ENCODE peak calls at places on chromosome 19, in eight cellular contexts. B is AML-193; M is stimulated activated CD8-positive, alpha-beta memory T cell treated with anti-CD3 and anti-CD28 coated beads, Interleukin-2, amount 100 ng/mL, for 1 hour; W is hepatic stellate cell; K is HepG2; E is hepatocyte; Z is stimulated activated CD4-positive, alpha-beta T cell treated with anti-CD3 and anti-CD28 coated beads, TNF-alpha, amount 100 ng/mL, for 48 hours; J is left kidney. L is an unnamed sample.

GRCh38 chr19:38223617-38224013 is 407 bp downstream of the DPF1 start:
- DNase-seq in M (no peak), E (no peak), J (no peak), Z (no peak), B (no peak), K (no peak), W (no peak), L (no peak)

GRCh38 chr19:18637644-18638630 is 1.1 kb downstream of the KLHL26 start:
- DNase-seq in Z (no peak), B (peak), K (no peak), W (no peak), E (peak), M (no peak), J (peak), L (no peak)

GRCh38 chr19:39147480-39147879 is 21.9 kb downstream of the PAK4 start:
- DNase-seq in Z (no peak), B (no peak), W (no peak), K (no peak), E (no peak), M (no peak), J (no peak), L (no peak)

GRCh38 chr19:55418185-55418584 is 10.6 kb upstream of the UBE2S start:
- DNase-seq in J (peak), W (peak), E (peak), B (peak), Z (no peak), K (peak), M (peak), L (peak)

GRCh38 chr19:58229255-58229639 is 533 bp downstream of the ZNF544 start:
- DNase-seq in M (no peak), K (peak), W (peak), E (peak), Z (peak), B (no peak), J (peak), L (peak)

GRCh38 chr19:512548-513365 is 5.5 kb downstream of the TPGS1 start:
- DNase-seq in E (no peak), Z (no peak), K (no peak), J (peak), W (no peak), B (no peak), M (no peak), L (no peak)

GRCh38 chr19:28984315-28984714 is 228.6 kb downstream of the UQCRFS1 start:
- DNase-seq in W (no peak), E (no peak), J (no peak), M (no peak), K (no peak), B (no peak), Z (no peak), L (no peak)

GRCh38 chr19:6381030-6381750 is 5.5 kb upstream of the PSPN start:
- DNase-seq in E (no peak), Z (no peak), B (no peak), K (no peak), M (no peak), J (no peak), W (no peak), L (no peak)

GRCh38 chr19:18940791-18941627 is at the start of gene HOMER3:
- DNase-seq in E (peak), M (peak), W (peak), B (peak), Z (peak), K (no peak), J (peak), L (peak)

GRCh38 chr19:28899703-28900102 is 313.2 kb downstream of the UQCRFS1 start:
- DNase-seq in B (no peak), M (no peak), E (no peak), K (no peak), Z (no peak), J (no peak), W (no peak), L (no peak)

GRCh38 chr19:54207908-54208783 is 7.5 kb downstream of the RPS9 start:
- DNase-seq in E (peak), B (peak), J (peak), K (peak), W (no peak), M (no peak), Z (peak), L (no peak)

GRCh38 chr19:33450689-33451088 is 70.9 kb downstream of the PEPD start:
- DNase-seq in J (no peak), M (no peak), Z (no peak), K (no peak), W (no peak), B (no peak), E (no peak), L (no peak)

GRCh38 chr19:53088091-53088490 is 15.1 kb downstream of the ZNF160 start:
- DNase-seq in K (no peak), J (no peak), E (no peak), Z (no peak), B (no peak), W (no peak), M (no peak), L (no peak)

GRCh38 chr19:50851620-50852019 is 3.1 kb upstream of the KLK3 start:
- DNase-seq in B (no peak), E (no peak), K (no peak), J (no peak), Z (no peak), W (no peak), M (no peak), L (no peak)

GRCh38 chr19:51398096-51398704 is 7.8 kb upstream of the C19orf84 start:
- DNase-seq in Z (no peak), E (peak), B (peak), K (peak), J (peak), W (peak), M (no peak), L (peak)